ENCODE peak calls at places on chromosome 21, in five cellular contexts. P is esophagus squamous epithelium, O is K562, Y is breast epithelium, L is transverse colon. I is an unnamed sample.

GRCh38 chr21:25107708-25108107 is 499.6 kb downstream of the MRPL39 start:
- DNase-seq in P (no peak), O (no peak), Y (no peak), L (no peak), I (no peak)

GRCh38 chr21:43916076-43916475 is 51.1 kb downstream of the AGPAT3 start:
- DNase-seq in P (no peak), O (peak), Y (no peak), L (no peak), I (no peak)

GRCh38 chr21:29374481-29374880 is 75.8 kb downstream of the BACH1 start:
- DNase-seq in P (no peak), O (no peak), Y (no peak), L (no peak), I (no peak)

GRCh38 chr21:31658053-31658452 is 1.4 kb upstream of the SOD1 start:
- DNase-seq in P (no peak), O (peak), Y (no peak), L (peak), I (peak)

GRCh38 chr21:14520535-14520934 is 25.6 kb downstream of the SAMSN1 start:
- DNase-seq in P (no peak), O (no peak), Y (no peak), L (no peak), I (peak)

GRCh38 chr21:38847556-38847955 is 41.8 kb downstream of the ETS2 start:
- DNase-seq in P (no peak), O (no peak), Y (no peak), L (no peak), I (no peak)

GRCh38 chr21:37915941-37916794 is at the start of gene KCNJ6:
- DNase-seq in P (no peak), O (peak), Y (no peak), L (no peak), I (peak)

GRCh38 chr21:37436180-37436579 is 69.6 kb downstream of the DYRK1A start:
- DNase-seq in P (no peak), O (no peak), Y (no peak), L (no peak), I (no peak)

GRCh38 chr21:44051462-44051941 is 39.4 kb downstream of the TRAPPC10 start:
- DNase-seq in P (no peak), O (no peak), Y (no peak), L (no peak), I (no peak)

GRCh38 chr21:46322351-46323226 is 1.1 kb downstream of the C21orf58 start:
- DNase-seq in P (no peak), O (peak), Y (no peak), L (no peak), I (peak)
- TF ChIP-seq POLR2A in P (no peak), O (no peak), Y (no peak), L (no peak), I (no peak)

GRCh38 chr21:36147891-36148290 is 8.7 kb upstream of the DOP1B start:
- DNase-seq in P (no peak), O (no peak), Y (no peak), L (no peak), I (no peak)

GRCh38 chr21:36145259-36145658 is 10.4 kb downstream of the CBR3 start:
- DNase-seq in P (no peak), O (no peak), Y (no peak), L (no peak), I (no peak)

GRCh38 chr21:36149788-36150187 is 6.8 kb upstream of the DOP1B start:
- DNase-seq in P (no peak), O (no peak), Y (no peak), L (no peak), I (no peak)

GRCh38 chr21:36148886-36149285 is 7.7 kb upstream of the DOP1B start:
- DNase-seq in P (no peak), O (no peak), Y (no peak), L (no peak), I (no peak)

DNA sequence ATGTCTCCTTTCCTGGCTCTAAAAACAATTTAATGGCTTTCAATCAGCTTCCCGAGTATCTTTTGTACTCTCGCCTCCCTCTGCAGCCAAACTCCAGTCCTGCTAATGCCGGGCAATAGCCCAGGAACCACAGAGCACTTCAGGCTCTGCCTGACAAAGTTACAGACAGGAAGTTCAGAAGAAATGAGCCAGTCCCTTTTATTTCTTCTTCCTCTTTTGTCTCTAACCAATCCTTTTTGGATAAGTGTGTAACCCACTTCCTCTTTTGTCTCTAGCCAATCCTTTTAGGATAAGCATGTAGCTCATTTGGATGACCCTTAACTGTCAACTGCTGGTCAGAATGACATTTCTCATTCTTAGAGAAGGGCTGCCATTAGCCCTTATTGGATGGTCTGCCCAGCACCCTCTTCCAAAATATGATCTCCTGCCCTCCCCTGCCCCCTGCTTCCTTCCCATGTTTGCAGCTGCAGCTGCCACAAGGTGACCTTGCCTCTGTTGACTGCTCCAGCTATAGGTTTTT is 6.4 kb upstream of the DOP1B start:
- DNase-seq in P (no peak), O (peak), Y (peak), L (no peak), I (no peak)
- TF ChIP-seq POLR2A in P (no peak), O (no peak), Y (no peak), L (peak), I (no peak)

DNA sequence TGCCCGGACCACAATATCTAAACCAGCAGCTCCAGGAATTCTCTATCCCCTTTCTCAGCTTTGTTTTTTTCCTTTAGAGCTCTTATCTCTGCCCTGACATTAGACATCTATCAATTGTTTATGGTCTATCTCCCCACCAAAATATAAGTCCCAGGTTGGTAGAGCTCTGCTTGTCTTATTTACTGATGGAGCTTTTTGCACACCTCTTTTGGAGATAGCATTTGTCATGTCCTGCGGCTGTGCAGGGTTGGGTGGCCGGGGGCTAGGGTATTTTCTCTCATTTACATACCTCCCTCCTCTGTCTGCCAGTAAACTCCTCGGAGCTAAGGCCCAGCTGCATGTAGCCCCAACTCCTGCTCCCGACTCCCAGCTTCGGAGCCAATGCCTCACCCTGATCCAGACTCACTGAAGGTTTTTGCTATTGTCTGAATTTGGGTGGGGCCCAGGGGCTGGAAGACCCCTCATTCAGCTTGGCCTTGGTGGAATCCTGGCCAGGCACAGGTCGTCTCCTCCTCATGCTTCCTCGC is 11.1 kb upstream of the PDE9A start:
- DNase-seq in P (no peak), O (no peak), Y (no peak), L (no peak), I (no peak)
- TF ChIP-seq POLR2A in P (no peak), O (no peak), Y (no peak), L (no peak), I (no peak)

GRCh38 chr21:35565204-35565611 is 495.1 kb downstream of the SETD4 start:
- DNase-seq in P (no peak), O (peak), Y (peak), L (no peak), I (no peak)
- TF ChIP-seq POLR2A in P (no peak), O (no peak), Y (no peak), L (no peak), I (no peak)

DNA sequence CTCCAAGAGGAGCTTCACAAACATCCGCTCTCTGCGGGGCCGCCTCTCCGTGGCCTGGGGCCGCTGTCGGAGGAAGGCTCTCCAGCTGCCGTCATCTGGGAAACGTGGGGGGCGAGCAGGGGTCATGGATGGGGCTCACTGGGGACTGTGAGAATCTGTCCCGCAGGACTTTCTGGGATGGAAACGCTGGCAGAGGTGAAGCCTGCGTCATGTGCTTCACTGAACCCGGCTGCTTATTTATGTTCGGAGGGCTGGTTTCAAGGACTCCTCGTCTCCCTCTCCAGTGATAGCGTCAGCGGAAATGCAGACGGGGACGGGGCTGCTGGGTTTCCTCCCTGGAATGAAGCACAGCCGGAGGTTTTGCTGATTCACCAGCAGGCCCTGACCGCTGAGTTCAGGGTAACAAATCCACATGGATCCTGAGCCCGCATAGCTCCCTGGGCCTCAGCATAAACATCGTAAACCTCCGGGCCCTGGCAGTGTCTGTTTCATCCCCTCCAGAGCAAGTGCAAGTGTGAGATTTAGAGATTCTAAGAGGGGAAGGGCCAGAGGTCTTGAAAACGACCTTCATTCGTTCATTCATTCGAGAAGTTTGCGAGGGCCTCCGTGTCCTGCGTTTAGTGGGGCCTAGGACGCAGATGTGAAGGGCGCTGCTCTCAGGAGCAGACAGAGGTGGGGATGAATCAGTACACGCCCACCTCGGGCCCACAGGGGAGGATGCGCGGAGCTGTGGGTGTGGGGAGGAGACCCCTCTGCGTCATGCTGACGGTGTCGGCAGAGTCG is 7.0 kb upstream of the POFUT2 start:
- DNase-seq in P (no peak), O (peak), Y (peak), L (peak), I (no peak)
- TF ChIP-seq POLR2A in P (no peak), O (no peak), Y (no peak), L (peak), I (no peak)

I was measured in erythroblast.